ENCODE peak calls at places on chromosome 14, in seven cellular contexts. G is GM12878, P is A549, Y is SK-N-SH, I is H1, C is transverse colon, O is K562. B is an unnamed sample.

GRCh38 chr14:77979666-77980351 is 179.9 kb downstream of the ADCK1 start:
- DNase-seq in G (no peak), P (peak; percentile 12), Y (peak; percentile 44), I (peak; percentile 66), C (no peak), O (peak; percentile 50), B (no peak)

GRCh38 chr14:21431126-21431525 is 24.8 kb downstream of the CHD8 start:
- DNase-seq in G (no peak), P (no peak), Y (no peak), I (no peak), C (no peak), O (no peak), B (no peak)

GRCh38 chr14:31763041-31763440 is 201.8 kb downstream of the NUBPL start:
- DNase-seq in G (no peak), P (no peak), Y (no peak), I (no peak), C (no peak), O (no peak), B (no peak)

GRCh38 chr14:97162621-97163020 is 365.4 kb downstream of the VRK1 start:
- DNase-seq in G (no peak), P (no peak), Y (no peak), I (no peak), C (no peak), O (no peak), B (no peak)

GRCh38 chr14:84927096-84927910 is 602.6 kb upstream of the FLRT2 start:
- DNase-seq in G (no peak), P (no peak), Y (no peak), I (no peak), C (no peak), O (no peak), B (no peak)

GRCh38 chr14:61866932-61867920 is 105.0 kb downstream of the SNAPC1 start:
- DNase-seq in G (peak; percentile 88), P (peak; percentile 33), Y (no peak), I (no peak), C (no peak), O (no peak), B (no peak)

GRCh38 chr14:89366580-89367448 is 50.2 kb downstream of the FOXN3 start:
- DNase-seq in G (no peak), P (no peak), Y (no peak), I (peak; percentile 31), C (peak; percentile 67), O (no peak), B (no peak)

GRCh38 chr14:34356267-34356660 is 105.8 kb downstream of the SPTSSA start:
- DNase-seq in G (no peak), P (no peak), Y (no peak), I (no peak), C (no peak), O (no peak), B (no peak)

GRCh38 chr14:67265131-67265530 is 23.9 kb downstream of the PALS1 start:
- DNase-seq in G (no peak), P (no peak), Y (no peak), I (no peak), C (no peak), O (no peak), B (no peak)

GRCh38 chr14:104383931-104384775 is 195.4 kb upstream of the C14orf180 start:
- DNase-seq in G (no peak), P (no peak), Y (peak; percentile 88), I (no peak), C (no peak), O (no peak), B (no peak)

GRCh38 chr14:105092124-105092911 is 27.1 kb upstream of the GPR132 start:
- DNase-seq in G (no peak), P (peak; percentile 84), Y (peak; percentile 72), I (peak; percentile 63), C (peak; percentile 81), O (no peak), B (peak; percentile 46)

GRCh38 chr14:66105819-66106218 is 380.4 kb upstream of the CCDC196 start:
- DNase-seq in G (no peak), P (no peak), Y (no peak), I (no peak), C (no peak), O (no peak), B (no peak)

GRCh38 chr14:106848330-106849121 is 1322.1 kb downstream of the TMEM121 start:
- DNase-seq in G (no peak), P (peak; percentile 69), Y (no peak), I (no peak), C (peak; percentile 53), O (no peak), B (no peak)

GRCh38 chr14:28773917-28774691 is 7.5 kb downstream of the FOXG1 start:
- DNase-seq in G (no peak), P (peak; percentile 43), Y (no peak), I (peak; percentile 90), C (no peak), O (no peak), B (no peak)

GRCh38 chr14:99467338-99468075 is 13.2 kb downstream of the SETD3 start:
- DNase-seq in G (no peak), P (no peak), Y (no peak), I (no peak), C (no peak), O (no peak), B (no peak)

GRCh38 chr14:99628832-99629618 is 15.9 kb upstream of the HHIPL1 start:
- DNase-seq in G (no peak), P (peak; percentile 80), Y (peak; percentile 93), I (peak; percentile 89), C (peak; percentile 81), O (peak; percentile 79), B (peak; percentile 87)

GRCh38 chr14:76174982-76175381 is 23.3 kb downstream of the GPATCH2L start:
- DNase-seq in G (no peak), P (no peak), Y (no peak), I (no peak), C (no peak), O (no peak), B (no peak)

GRCh38 chr14:59311723-59312122 is 123.3 kb downstream of the DAAM1 start:
- DNase-seq in G (no peak), P (no peak), Y (no peak), I (no peak), C (no peak), O (no peak), B (no peak)

GRCh38 chr14:78997811-78998210 is 827.6 kb downstream of the NRXN3 start:
- DNase-seq in G (no peak), P (no peak), Y (peak; percentile 4), I (no peak), C (peak; percentile 17), O (no peak), B (no peak)

GRCh38 chr14:73491256-73491976 is 683 bp downstream of the RIOX1 start:
- DNase-seq in G (no peak), P (peak; percentile 67), Y (peak; percentile 85), I (peak; percentile 72), C (peak; percentile 79), O (peak; percentile 73), B (peak; percentile 71)

GRCh38 chr14:104637546-104638003 is 33.0 kb upstream of the TMEM179 start:
- DNase-seq in G (no peak), P (no peak), Y (no peak), I (no peak), C (no peak), O (no peak), B (no peak)

GRCh38 chr14:60981626-60982455 is 796 bp downstream of the SLC38A6 start:
- DNase-seq in G (peak; percentile 5), P (peak; percentile 62), Y (peak; percentile 11), I (no peak), C (no peak), O (peak; percentile 23), B (no peak)

GRCh38 chr14:56334458-56334857 is 216.2 kb downstream of the PELI2 start:
- DNase-seq in G (no peak), P (no peak), Y (no peak), I (no peak), C (no peak), O (no peak), B (no peak)

GRCh38 chr14:24334431-24335271 is at the start of gene ADCY4:
- DNase-seq in G (no peak), P (no peak), Y (peak; percentile 60), I (peak; percentile 75), C (no peak), O (no peak), B (no peak)

GRCh38 chr14:38693423-38693822 is 409.6 kb downstream of the SEC23A start:
- DNase-seq in G (no peak), P (no peak), Y (no peak), I (no peak), C (no peak), O (no peak), B (no peak)

GRCh38 chr14:101927859-101928258 is 36.5 kb upstream of the DYNC1H1 start:
- DNase-seq in G (no peak), P (no peak), Y (peak; percentile 93), I (no peak), C (peak; percentile 75), O (peak; percentile 83), B (peak; percentile 53)
- TF ChIP-seq EP300 in G (no peak), P (no peak), Y (peak; percentile 29), I (no peak), C (peak; percentile 78), O (peak; percentile 72), B (peak; percentile 83)

GRCh38 chr14:35390577-35391387 is 13.8 kb downstream of the NFKBIA start:
- DNase-seq in G (no peak), P (no peak), Y (no peak), I (no peak), C (no peak), O (peak; percentile 58), B (no peak)
- TF ChIP-seq EP300 in G (no peak), P (no peak), Y (no peak), I (no peak), C (no peak), O (peak; percentile 21), B (no peak)

GRCh38 chr14:22929848-22930364 is 730 bp upstream of the PRMT5 start:
- DNase-seq in G (no peak), P (no peak), Y (no peak), I (no peak), C (no peak), O (no peak), B (no peak)

GRCh38 chr14:22926316-22926715 is 2.9 kb downstream of the PRMT5 start:
- DNase-seq in G (no peak), P (peak; percentile 27), Y (no peak), I (no peak), C (peak; percentile 48), O (no peak), B (no peak)

GRCh38 chr14:22925513-22925912 is 3.7 kb downstream of the PRMT5 start:
- DNase-seq in G (no peak), P (no peak), Y (no peak), I (no peak), C (no peak), O (no peak), B (no peak)

GRCh38 chr14:22928237-22929103 is 706 bp downstream of the PRMT5 start:
- DNase-seq in G (no peak), P (no peak), Y (no peak), I (no peak), C (no peak), O (no peak), B (no peak)

GRCh38 chr14:22929104-22929847 is at the start of gene PRMT5:
- DNase-seq in G (peak; percentile 100), P (peak; percentile 99), Y (peak; percentile 91), I (peak; percentile 99), C (peak; percentile 99), O (peak; percentile 95), B (peak; percentile 98)
- TF ChIP-seq EP300 in G (no peak), P (no peak), Y (peak; percentile 70), I (no peak), C (no peak), O (peak; percentile 77), B (no peak)

DNA sequence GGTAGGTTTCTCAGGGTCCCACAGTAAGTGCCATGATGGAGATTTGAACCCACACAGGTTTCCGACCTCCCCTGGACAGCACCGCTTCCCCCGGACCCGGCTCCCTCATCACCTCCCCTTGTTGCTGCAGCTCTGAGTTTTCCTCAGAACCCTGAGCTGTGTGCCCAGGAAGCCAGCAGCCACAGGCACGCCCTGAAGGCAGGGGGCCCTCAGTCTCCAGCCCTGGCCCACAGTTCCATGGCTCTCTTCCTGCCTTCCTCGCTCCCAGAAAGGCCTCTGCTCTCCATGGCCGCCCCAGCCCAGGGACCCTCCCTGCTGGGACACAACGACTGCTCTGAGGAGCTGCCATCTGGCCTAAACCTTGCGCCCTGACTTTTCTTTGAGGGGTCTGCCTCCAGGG is 35.8 kb upstream of the PRIMA1 start:
- DNase-seq in G (no peak), P (no peak), Y (no peak), I (no peak), C (no peak), O (no peak), B (no peak)
- TF ChIP-seq EP300 in G (no peak), P (no peak), Y (no peak), I (no peak), C (no peak), O (no peak), B (no peak)

B was measured in stomach.